ENCODE peak calls at places on chromosome 16, in five cellular contexts. U is fibroblast of the aortic adventitia, R is type B pancreatic cell, Y is GM20000, V is dorsolateral prefrontal cortex. A is an unnamed sample.

GRCh38 chr16:24681793-24682192 is 47.7 kb upstream of the TNRC6A start:
- DNase-seq in U (peak), R (no peak), Y (no peak), V (no peak), A (no peak)

GRCh38 chr16:10501016-10501607 is 79.3 kb downstream of the EMP2 start:
- DNase-seq in U (no peak), R (no peak), Y (no peak), V (no peak), A (peak)

GRCh38 chr16:79847101-79847500 is 246.6 kb upstream of the MAF start:
- DNase-seq in U (no peak), R (no peak), Y (no peak), V (no peak), A (no peak)

GRCh38 chr16:17607075-17607509 is 136.3 kb upstream of the XYLT1 start:
- DNase-seq in U (no peak), R (no peak), Y (no peak), V (no peak), A (peak)

GRCh38 chr16:66996324-66996982 is 8.1 kb downstream of the CES4A start:
- DNase-seq in U (peak), R (no peak), Y (no peak), V (peak), A (no peak)

GRCh38 chr16:83158320-83158957 is 531.7 kb downstream of the CDH13 start:
- DNase-seq in U (no peak), R (no peak), Y (no peak), V (no peak), A (no peak)

GRCh38 chr16:14074544-14074943 is 3.4 kb downstream of the MRTFB start:
- DNase-seq in U (no peak), R (no peak), Y (no peak), V (no peak), A (no peak)

GRCh38 chr16:84527486-84528269 is 23.2 kb upstream of the MEAK7 start:
- DNase-seq in U (peak), R (no peak), Y (no peak), V (no peak), A (no peak)

GRCh38 chr16:85945424-85945751 is 46.4 kb downstream of the IRF8 start:
- DNase-seq in U (no peak), R (no peak), Y (no peak), V (no peak), A (no peak)

GRCh38 chr16:60107920-60108319 is 1373.8 kb upstream of the GOT2 start:
- DNase-seq in U (no peak), R (no peak), Y (no peak), V (no peak), A (no peak)

GRCh38 chr16:11196286-11196828 is 59.6 kb downstream of the SOCS1 start:
- DNase-seq in U (peak), R (no peak), Y (no peak), V (no peak), A (no peak)

GRCh38 chr16:71807905-71808592 is 585 bp downstream of the AP1G1 start:
- DNase-seq in U (peak), R (no peak), Y (peak), V (peak), A (peak)

GRCh38 chr16:85998178-85998867 is 99.4 kb downstream of the IRF8 start:
- DNase-seq in U (no peak), R (no peak), Y (no peak), V (no peak), A (no peak)

GRCh38 chr16:85757341-85757822 is 6.5 kb upstream of the C16orf74 start:
- DNase-seq in U (peak), R (no peak), Y (peak), V (no peak), A (peak)

GRCh38 chr16:85028638-85029412 is 1.2 kb downstream of the KIAA0513 start:
- DNase-seq in U (peak), R (no peak), Y (peak), V (peak), A (peak)

GRCh38 chr16:48526058-48526957 is 83.7 kb downstream of the N4BP1 start:
- DNase-seq in U (no peak), R (no peak), Y (peak), V (no peak), A (peak)

GRCh38 chr16:85523602-85524364 is 89.3 kb upstream of the GSE1 start:
- DNase-seq in U (no peak), R (no peak), Y (no peak), V (no peak), A (no peak)

GRCh38 chr16:12002447-12003006 is 26.0 kb downstream of the SNX29 start:
- DNase-seq in U (peak), R (no peak), Y (no peak), V (no peak), A (no peak)

GRCh38 chr16:78562650-78563049 is 463.2 kb downstream of the WWOX start:
- DNase-seq in U (no peak), R (no peak), Y (no peak), V (peak), A (no peak)

GRCh38 chr16:56347670-56348069 is 77.7 kb downstream of the AMFR start:
- DNase-seq in U (no peak), R (no peak), Y (no peak), V (no peak), A (no peak)

GRCh38 chr16:80526418-80527061 is 14.3 kb upstream of the DYNLRB2 start:
- DNase-seq in U (peak), R (no peak), Y (peak), V (peak), A (peak)

GRCh38 chr16:59878479-59878878 is 1144.4 kb upstream of the GOT2 start:
- DNase-seq in U (no peak), R (no peak), Y (no peak), V (no peak), A (no peak)

GRCh38 chr16:78220571-78220970 is 121.1 kb downstream of the WWOX start:
- DNase-seq in U (no peak), R (no peak), Y (no peak), V (no peak), A (no peak)

GRCh38 chr16:30767767-30768465 is 5.8 kb downstream of the RNF40 start:
- DNase-seq in U (no peak), R (no peak), Y (no peak), V (no peak), A (no peak)
- TF ChIP-seq CTCF in U (no peak), R (no peak), Y (no peak), V (no peak), A (no peak)

GRCh38 chr16:4313563-4314531 is 2.0 kb upstream of the GLIS2 start:
- DNase-seq in U (peak), R (no peak), Y (peak), V (no peak), A (peak)

GRCh38 chr16:4309102-4309832 is 6.6 kb upstream of the GLIS2 start:
- DNase-seq in U (no peak), R (no peak), Y (no peak), V (no peak), A (no peak)

GRCh38 chr16:4306439-4307214 is 9.2 kb upstream of the GLIS2 start:
- DNase-seq in U (no peak), R (no peak), Y (peak), V (no peak), A (peak)

GRCh38 chr16:4307215-4308037 is 8.4 kb upstream of the GLIS2 start:
- DNase-seq in U (peak), R (peak), Y (peak), V (peak), A (peak)

GRCh38 chr16:4309833-4310266 is 6.0 kb upstream of the GLIS2 start:
- DNase-seq in U (peak), R (no peak), Y (peak), V (no peak), A (peak)
- TF ChIP-seq CTCF in U (peak), R (peak), Y (peak), V (peak), A (peak)

GRCh38 chr16:20359997-20360396 is 7.5 kb upstream of the UMOD start:
- DNase-seq in U (no peak), R (no peak), Y (no peak), V (no peak), A (no peak)
- TF ChIP-seq CTCF in U (no peak), R (peak), Y (peak), V (no peak), A (no peak)

GRCh38 chr16:55204094-55204493 is 119.9 kb upstream of the IRX6 start:
- DNase-seq in U (no peak), R (no peak), Y (no peak), V (no peak), A (no peak)

GRCh38 chr16:55204923-55205322 is 119.1 kb upstream of the IRX6 start:
- DNase-seq in U (no peak), R (no peak), Y (no peak), V (no peak), A (no peak)

GRCh38 chr16:55203570-55203969 is 120.4 kb upstream of the IRX6 start:
- DNase-seq in U (no peak), R (no peak), Y (no peak), V (no peak), A (no peak)

GRCh38 chr16:55209626-55210025 is 114.4 kb upstream of the IRX6 start:
- DNase-seq in U (no peak), R (no peak), Y (no peak), V (no peak), A (no peak)

DNA sequence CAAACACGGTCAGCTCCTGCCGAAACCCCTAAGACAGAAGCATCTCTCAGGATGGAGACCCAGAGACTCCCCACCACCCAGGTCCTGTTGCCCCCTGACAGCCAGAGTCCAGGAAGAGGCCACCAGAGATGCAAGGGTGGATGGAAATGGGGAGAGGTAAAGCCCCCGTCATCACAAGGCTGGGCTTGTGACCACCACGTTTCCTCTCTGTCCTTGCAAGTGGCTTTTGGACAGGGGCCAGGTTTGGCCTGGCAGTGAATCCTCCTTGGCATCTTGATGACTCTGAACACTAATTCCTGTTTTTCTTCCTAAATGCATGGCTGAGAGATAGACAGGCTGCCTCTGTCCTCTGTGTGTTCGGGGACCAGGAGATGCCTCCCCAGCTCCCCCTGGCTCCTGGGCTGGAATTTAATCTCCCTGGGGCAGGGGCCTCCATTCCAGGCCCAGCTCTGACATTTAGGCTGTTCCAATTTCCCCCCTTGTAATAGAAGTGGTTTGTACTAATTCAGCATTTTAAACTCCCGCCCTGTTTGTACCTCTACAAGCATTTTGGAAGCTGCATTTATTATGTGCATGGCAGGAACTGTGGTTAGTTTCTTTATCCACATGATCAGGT is 116.2 kb upstream of the IRX6 start:
- DNase-seq in U (no peak), R (no peak), Y (no peak), V (no peak), A (no peak)
- TF ChIP-seq CTCF in U (no peak), R (no peak), Y (no peak), V (no peak), A (no peak)